ENCODE peak calls at places on chromosomes 16 and 17, in six cellular contexts. One of them, this sample, is unnamed.

GRCh38 chr17:48374650-48375230 is 55.3 kb downstream of the SKAP1 start:
- DNase-seq in fibroblast of lung: no peak
- DNase-seq in stimulated activated CD8-positive, alpha-beta memory T cell treated with anti-CD3 and anti-CD28 coated beads, Interleukin-2, amount 100 ng/mL, for 48 hours: peak
- DNase-seq in COR-L47: peak
- DNase-seq in pons: no peak
- DNase-seq in substantia nigra: no peak
- DNase-seq in this sample: peak

GRCh38 chr16:30621765-30622164 is 11.6 kb upstream of the ZNF689 start:
- DNase-seq in COR-L47: no peak
- DNase-seq in fibroblast of lung: peak
- DNase-seq in pons: no peak
- DNase-seq in substantia nigra: no peak
- DNase-seq in stimulated activated CD8-positive, alpha-beta memory T cell treated with anti-CD3 and anti-CD28 coated beads, Interleukin-2, amount 100 ng/mL, for 48 hours: no peak
- DNase-seq in this sample: no peak

GRCh38 chr17:52389632-52390031 is 231.1 kb upstream of the CA10 start:
- DNase-seq in stimulated activated CD8-positive, alpha-beta memory T cell treated with anti-CD3 and anti-CD28 coated beads, Interleukin-2, amount 100 ng/mL, for 48 hours: no peak
- DNase-seq in pons: no peak
- DNase-seq in fibroblast of lung: no peak
- DNase-seq in COR-L47: no peak
- DNase-seq in substantia nigra: no peak
- DNase-seq in this sample: no peak

GRCh38 chr16:70253291-70254094 is 1.8 kb upstream of the EXOSC6 start:
- DNase-seq in fibroblast of lung: peak
- DNase-seq in pons: no peak
- DNase-seq in substantia nigra: no peak
- DNase-seq in stimulated activated CD8-positive, alpha-beta memory T cell treated with anti-CD3 and anti-CD28 coated beads, Interleukin-2, amount 100 ng/mL, for 48 hours: no peak
- DNase-seq in COR-L47: no peak
- DNase-seq in this sample: peak

GRCh38 chr17:57106107-57106835 is 21.2 kb downstream of the AKAP1 start:
- DNase-seq in pons: no peak
- DNase-seq in COR-L47: no peak
- DNase-seq in substantia nigra: no peak
- DNase-seq in fibroblast of lung: no peak
- DNase-seq in stimulated activated CD8-positive, alpha-beta memory T cell treated with anti-CD3 and anti-CD28 coated beads, Interleukin-2, amount 100 ng/mL, for 48 hours: no peak
- DNase-seq in this sample: no peak

GRCh38 chr16:29307598-29308507 is 98.7 kb downstream of the NPIPB11 start:
- DNase-seq in fibroblast of lung: peak
- DNase-seq in stimulated activated CD8-positive, alpha-beta memory T cell treated with anti-CD3 and anti-CD28 coated beads, Interleukin-2, amount 100 ng/mL, for 48 hours: no peak
- DNase-seq in pons: no peak
- DNase-seq in substantia nigra: no peak
- DNase-seq in COR-L47: no peak
- DNase-seq in this sample: no peak

GRCh38 chr16:9297437-9298113 is 206.1 kb downstream of the HAPSTR1 start:
- DNase-seq in stimulated activated CD8-positive, alpha-beta memory T cell treated with anti-CD3 and anti-CD28 coated beads, Interleukin-2, amount 100 ng/mL, for 48 hours: no peak
- DNase-seq in pons: peak
- DNase-seq in substantia nigra: no peak
- DNase-seq in fibroblast of lung: no peak
- DNase-seq in COR-L47: peak
- DNase-seq in this sample: no peak

GRCh38 chr17:64326420-64327054 is 63.5 kb upstream of the TEX2 start:
- DNase-seq in fibroblast of lung: peak
- DNase-seq in substantia nigra: no peak
- DNase-seq in stimulated activated CD8-positive, alpha-beta memory T cell treated with anti-CD3 and anti-CD28 coated beads, Interleukin-2, amount 100 ng/mL, for 48 hours: no peak
- DNase-seq in pons: peak
- DNase-seq in COR-L47: no peak
- DNase-seq in this sample: peak

GRCh38 chr16:886802-887731 is 83.7 kb downstream of the LMF1 start:
- DNase-seq in pons: no peak
- DNase-seq in substantia nigra: no peak
- DNase-seq in stimulated activated CD8-positive, alpha-beta memory T cell treated with anti-CD3 and anti-CD28 coated beads, Interleukin-2, amount 100 ng/mL, for 48 hours: no peak
- DNase-seq in COR-L47: no peak
- DNase-seq in fibroblast of lung: no peak
- DNase-seq in this sample: no peak

GRCh38 chr17:57540596-57540995 is 204.5 kb downstream of the CCDC182 start:
- DNase-seq in substantia nigra: no peak
- DNase-seq in fibroblast of lung: no peak
- DNase-seq in stimulated activated CD8-positive, alpha-beta memory T cell treated with anti-CD3 and anti-CD28 coated beads, Interleukin-2, amount 100 ng/mL, for 48 hours: no peak
- DNase-seq in COR-L47: no peak
- DNase-seq in pons: no peak
- DNase-seq in this sample: no peak

GRCh38 chr16:86494565-86495356 is 15.6 kb upstream of the FOXF1 start:
- DNase-seq in substantia nigra: no peak
- DNase-seq in pons: no peak
- DNase-seq in fibroblast of lung: no peak
- DNase-seq in stimulated activated CD8-positive, alpha-beta memory T cell treated with anti-CD3 and anti-CD28 coated beads, Interleukin-2, amount 100 ng/mL, for 48 hours: no peak
- DNase-seq in COR-L47: no peak
- DNase-seq in this sample: no peak

GRCh38 chr16:51113254-51114125 is 37.6 kb downstream of the SALL1 start:
- DNase-seq in COR-L47: no peak
- DNase-seq in stimulated activated CD8-positive, alpha-beta memory T cell treated with anti-CD3 and anti-CD28 coated beads, Interleukin-2, amount 100 ng/mL, for 48 hours: no peak
- DNase-seq in substantia nigra: no peak
- DNase-seq in pons: no peak
- DNase-seq in fibroblast of lung: no peak
- DNase-seq in this sample: no peak

GRCh38 chr17:10033449-10033848 is 128.4 kb upstream of the RCVRN start:
- DNase-seq in substantia nigra: no peak
- DNase-seq in COR-L47: no peak
- DNase-seq in pons: peak
- DNase-seq in stimulated activated CD8-positive, alpha-beta memory T cell treated with anti-CD3 and anti-CD28 coated beads, Interleukin-2, amount 100 ng/mL, for 48 hours: no peak
- DNase-seq in fibroblast of lung: no peak
- DNase-seq in this sample: no peak

GRCh38 chr17:9370464-9370863 is 205.2 kb downstream of the STX8 start:
- DNase-seq in stimulated activated CD8-positive, alpha-beta memory T cell treated with anti-CD3 and anti-CD28 coated beads, Interleukin-2, amount 100 ng/mL, for 48 hours: no peak
- DNase-seq in substantia nigra: no peak
- DNase-seq in fibroblast of lung: peak
- DNase-seq in pons: peak
- DNase-seq in COR-L47: no peak
- DNase-seq in this sample: no peak

GRCh38 chr16:12546918-12547607 is 256.6 kb downstream of the CPPED1 start:
- DNase-seq in fibroblast of lung: no peak
- DNase-seq in stimulated activated CD8-positive, alpha-beta memory T cell treated with anti-CD3 and anti-CD28 coated beads, Interleukin-2, amount 100 ng/mL, for 48 hours: no peak
- DNase-seq in substantia nigra: no peak
- DNase-seq in COR-L47: no peak
- DNase-seq in pons: peak
- DNase-seq in this sample: peak

GRCh38 chr16:67528222-67528869 is at the start of gene RIPOR1:
- DNase-seq in fibroblast of lung: no peak
- DNase-seq in substantia nigra: no peak
- DNase-seq in stimulated activated CD8-positive, alpha-beta memory T cell treated with anti-CD3 and anti-CD28 coated beads, Interleukin-2, amount 100 ng/mL, for 48 hours: no peak
- DNase-seq in COR-L47: peak
- DNase-seq in pons: peak
- DNase-seq in this sample: no peak

GRCh38 chr17:5785343-5785742 is 201.0 kb upstream of the NLRP1 start:
- DNase-seq in pons: no peak
- DNase-seq in substantia nigra: no peak
- DNase-seq in COR-L47: no peak
- DNase-seq in fibroblast of lung: peak
- DNase-seq in stimulated activated CD8-positive, alpha-beta memory T cell treated with anti-CD3 and anti-CD28 coated beads, Interleukin-2, amount 100 ng/mL, for 48 hours: no peak
- DNase-seq in this sample: no peak

GRCh38 chr17:34706029-34706428 is 126.6 kb downstream of the TMEM132E start:
- DNase-seq in fibroblast of lung: peak
- DNase-seq in COR-L47: no peak
- DNase-seq in stimulated activated CD8-positive, alpha-beta memory T cell treated with anti-CD3 and anti-CD28 coated beads, Interleukin-2, amount 100 ng/mL, for 48 hours: no peak
- DNase-seq in substantia nigra: no peak
- DNase-seq in pons: peak
- DNase-seq in this sample: peak

GRCh38 chr17:47811709-47812108 is 9.9 kb downstream of the OSBPL7 start:
- DNase-seq in fibroblast of lung: no peak
- DNase-seq in substantia nigra: no peak
- DNase-seq in stimulated activated CD8-positive, alpha-beta memory T cell treated with anti-CD3 and anti-CD28 coated beads, Interleukin-2, amount 100 ng/mL, for 48 hours: no peak
- DNase-seq in COR-L47: no peak
- DNase-seq in pons: no peak
- DNase-seq in this sample: no peak